ENCODE peak calls at places on chromosomes 2 and 18, in ten cellular contexts. T is mesothelial cell of epicardium, X is frontal cortex, J is NCI-H1930, K is B cell, P is retina, B is astrocyte of the spinal cord, Z is NCI-H1694 treated with DMSO at 0.1 percent for 48 hours, A is A549, V is neural crest cell. N is an unnamed sample.
A peak's percentile ranks its signal among the peaks of the same experiment; 100 is the strongest.

GRCh38 chr2:231710751-231711676 is 2.7 kb downstream of the PTMA start:
- DNase-seq in T (no peak), X (no peak), J (no peak), K (no peak), P (peak; percentile 60), B (peak; percentile 35), Z (no peak), A (no peak), V (no peak), N (no peak)

GRCh38 chr2:239073270-239073669 is 225.4 kb downstream of the TWIST2 start:
- DNase-seq in T (no peak), X (no peak), J (no peak), K (no peak), P (no peak), B (no peak), Z (no peak), A (no peak), V (no peak), N (no peak)

GRCh38 chr2:36965196-36965595 is 1.1 kb downstream of the STRN start:
- DNase-seq in T (no peak), X (no peak), J (no peak), K (no peak), P (no peak), B (peak; percentile 8), Z (no peak), A (no peak), V (no peak), N (no peak)

GRCh38 chr2:217972490-217972889 is 30.3 kb downstream of the TNS1 start:
- DNase-seq in T (no peak), X (no peak), J (no peak), K (no peak), P (peak; percentile 63), B (no peak), Z (no peak), A (no peak), V (no peak), N (no peak)

GRCh38 chr2:171244970-171245782 is 84.5 kb upstream of the TLK1 start:
- DNase-seq in T (no peak), X (no peak), J (no peak), K (no peak), P (no peak), B (no peak), Z (no peak), A (no peak), V (no peak), N (peak; percentile 13)

GRCh38 chr2:38016177-38016576 is 59.8 kb downstream of the CYP1B1 start:
- DNase-seq in T (no peak), X (no peak), J (no peak), K (no peak), P (no peak), B (no peak), Z (no peak), A (no peak), V (no peak), N (peak; percentile 67)

GRCh38 chr2:219058541-219059374 is 2.0 kb downstream of the IHH start:
- DNase-seq in T (no peak), X (no peak), J (no peak), K (peak; percentile 46), P (peak; percentile 44), B (no peak), Z (no peak), A (no peak), V (no peak), N (peak; percentile 37)

GRCh38 chr2:144096531-144096930 is 423.4 kb downstream of the ZEB2 start:
- DNase-seq in T (no peak), X (no peak), J (no peak), K (no peak), P (no peak), B (no peak), Z (no peak), A (no peak), V (no peak), N (peak; percentile 24)

GRCh38 chr2:68320118-68320641 is 431 bp upstream of the CNRIP1 start:
- DNase-seq in T (no peak), X (peak; percentile 16), J (peak; percentile 40), K (peak; percentile 28), P (peak; percentile 72), B (no peak), Z (peak; percentile 82), A (no peak), V (peak; percentile 8), N (peak; percentile 43)

GRCh38 chr18:10771053-10771709 is 245.4 kb downstream of the NAPG start:
- DNase-seq in T (no peak), X (no peak), J (no peak), K (no peak), P (no peak), B (peak; percentile 14), Z (no peak), A (no peak), V (no peak), N (peak; percentile 64)

GRCh38 chr2:74300506-74300905 is 42.7 kb downstream of the SLC4A5 start:
- DNase-seq in T (no peak), X (no peak), J (no peak), K (no peak), P (no peak), B (no peak), Z (no peak), A (no peak), V (no peak), N (no peak)

GRCh38 chr2:146129231-146129630 is 1609.3 kb upstream of the ZEB2 start:
- DNase-seq in T (no peak), X (no peak), J (no peak), K (no peak), P (no peak), B (no peak), Z (no peak), A (no peak), V (no peak), N (no peak)

GRCh38 chr2:98091738-98092137 is 4.8 kb downstream of the VWA3B start:
- DNase-seq in T (no peak), X (no peak), J (no peak), K (no peak), P (no peak), B (no peak), Z (no peak), A (no peak), V (no peak), N (no peak)

GRCh38 chr2:223998983-223999382 is 40.1 kb downstream of the SERPINE2 start:
- DNase-seq in T (no peak), X (no peak), J (no peak), K (no peak), P (no peak), B (peak; percentile 64), Z (no peak), A (no peak), V (no peak), N (no peak)

GRCh38 chr18:57267368-57267767 is 85.0 kb upstream of the ST8SIA3 start:
- DNase-seq in T (no peak), X (no peak), J (no peak), K (no peak), P (no peak), B (no peak), Z (no peak), A (no peak), V (no peak), N (no peak)

GRCh38 chr2:216348909-216349308 is 23.4 kb downstream of the MARCHF4 start:
- DNase-seq in T (no peak), X (no peak), J (no peak), K (no peak), P (no peak), B (peak; percentile 69), Z (no peak), A (no peak), V (no peak), N (peak; percentile 89)

GRCh38 chr2:194705398-194705797 is 951.6 kb upstream of the SLC39A10 start:
- DNase-seq in T (no peak), X (no peak), J (no peak), K (no peak), P (no peak), B (no peak), Z (no peak), A (no peak), V (no peak), N (no peak)

GRCh38 chr2:128198666-128199065 is 107.7 kb downstream of the UGGT1 start:
- DNase-seq in T (no peak), X (no peak), J (no peak), K (no peak), P (no peak), B (no peak), Z (no peak), A (no peak), V (no peak), N (no peak)

GRCh38 chr2:217356795-217357194 is 496.9 kb upstream of the TNP1 start:
- DNase-seq in T (no peak), X (peak; percentile 22), J (no peak), K (no peak), P (peak; percentile 84), B (no peak), Z (no peak), A (no peak), V (peak; percentile 22), N (peak; percentile 59)

GRCh38 chr2:6653281-6653750 is 212.4 kb downstream of the CMPK2 start:
- DNase-seq in T (no peak), X (no peak), J (no peak), K (no peak), P (peak; percentile 9), B (no peak), Z (no peak), A (no peak), V (no peak), N (no peak)

GRCh38 chr2:64404743-64405142 is 49.2 kb upstream of the LGALSL start:
- DNase-seq in T (no peak), X (no peak), J (no peak), K (no peak), P (no peak), B (no peak), Z (no peak), A (no peak), V (peak; percentile 77), N (peak; percentile 15)

GRCh38 chr2:222052934-222053367 is 245.8 kb downstream of the PAX3 start:
- DNase-seq in T (no peak), X (no peak), J (no peak), K (no peak), P (peak; percentile 78), B (no peak), Z (no peak), A (no peak), V (no peak), N (peak; percentile 16)

GRCh38 chr2:47313141-47313691 is 89.7 kb upstream of the MSH2 start:
- DNase-seq in T (no peak), X (no peak), J (no peak), K (no peak), P (no peak), B (no peak), Z (peak; percentile 49), A (peak; percentile 76), V (no peak), N (peak; percentile 32)

GRCh38 chr2:30232027-30232800 is 880 bp downstream of the LBH start:
- DNase-seq in T (peak; percentile 35), X (peak; percentile 24), J (no peak), K (peak; percentile 93), P (peak; percentile 88), B (peak; percentile 31), Z (peak; percentile 63), A (peak; percentile 47), V (peak; percentile 44), N (peak; percentile 53)

GRCh38 chr2:44825702-44826101 is 115.8 kb upstream of the SIX3 start:
- DNase-seq in T (no peak), X (no peak), J (no peak), K (no peak), P (no peak), B (no peak), Z (no peak), A (no peak), V (no peak), N (no peak)